ENCODE peak calls at places on chromosomes 6 and 20, in five cellular contexts. X is H9, Z is H1, C is mesenchymal stem cell, W is trophoblast cell. U is an unnamed sample.

GRCh38 chr6:40996591-40997247 is 42.3 kb downstream of the UNC5CL start:
- DNase-seq in X (peak; percentile 55), Z (no peak), C (peak; percentile 88), W (no peak), U (peak; percentile 31)

GRCh38 chr6:31834704-31835375 is 7.3 kb downstream of the HSPA1B start:
- DNase-seq in X (no peak), Z (no peak), C (no peak), W (peak; percentile 78), U (peak; percentile 75)

GRCh38 chr6:20440291-20440690 is 38.6 kb downstream of the E2F3 start:
- DNase-seq in X (no peak), Z (no peak), C (no peak), W (no peak), U (no peak)

GRCh38 chr6:29651413-29652197 is 5.3 kb upstream of the MOG start:
- DNase-seq in X (no peak), Z (no peak), C (peak; percentile 57), W (peak; percentile 71), U (no peak)

GRCh38 chr6:166552600-166552999 is 33.9 kb downstream of the RAMACL start:
- DNase-seq in X (no peak), Z (no peak), C (no peak), W (no peak), U (no peak)

GRCh38 chr6:146339716-146340115 is 203.9 kb upstream of the RAB32 start:
- DNase-seq in X (no peak), Z (no peak), C (peak; percentile 21), W (peak; percentile 9), U (no peak)

GRCh38 chr6:11730645-11731044 is 48.0 kb downstream of the ADTRP start:
- DNase-seq in X (no peak), Z (no peak), C (no peak), W (no peak), U (no peak)

GRCh38 chr6:42279966-42280629 is 62.4 kb upstream of the MRPS10 start:
- DNase-seq in X (no peak), Z (no peak), C (no peak), W (no peak), U (no peak)

GRCh38 chr6:31797607-31798006 is 2.1 kb upstream of the VARS1 start:
- DNase-seq in X (no peak), Z (no peak), C (no peak), W (no peak), U (no peak)

GRCh38 chr6:125154184-125155135 is 887 bp downstream of the TPD52L1 start:
- DNase-seq in X (peak; percentile 49), Z (no peak), C (peak; percentile 32), W (peak; percentile 78), U (peak; percentile 21)

GRCh38 chr6:22896716-22897115 is 327.4 kb downstream of the HDGFL1 start:
- DNase-seq in X (no peak), Z (no peak), C (no peak), W (no peak), U (no peak)

GRCh38 chr20:10239954-10240353 is 21.3 kb downstream of the SNAP25 start:
- DNase-seq in X (no peak), Z (no peak), C (peak; percentile 39), W (no peak), U (no peak)

GRCh38 chr6:8462694-8463093 is 27.3 kb upstream of the SLC35B3 start:
- DNase-seq in X (no peak), Z (no peak), C (no peak), W (no peak), U (no peak)
- H2BK12ac ChIP-seq in X (no peak overlapping the region), Z (no peak overlapping the region), C (no peak overlapping the region), W (no peak overlapping the region), U (no peak overlapping the region)

GRCh38 chr6:68044264-68044663 is 590.8 kb upstream of the ADGRB3 start:
- DNase-seq in X (no peak), Z (no peak), C (no peak), W (no peak), U (no peak)
- H2BK12ac ChIP-seq in X (no peak overlapping the region), Z (no peak overlapping the region), C (no peak overlapping the region), W (no peak overlapping the region), U (no peak overlapping the region)

GRCh38 chr6:83536647-83537589 is 24.6 kb downstream of the PRSS35 start:
- DNase-seq in X (no peak), Z (no peak), C (no peak), W (no peak), U (no peak)
- H2BK12ac ChIP-seq in X (no peak overlapping the region), Z (no peak overlapping the region), C (no peak overlapping the region), W (no peak overlapping the region), U (no peak overlapping the region)

GRCh38 chr6:38262609-38263008 is 377.1 kb downstream of the BTBD9 start:
- DNase-seq in X (no peak), Z (no peak), C (peak; percentile 70), W (no peak), U (no peak)

GRCh38 chr6:38266921-38267354 is 372.8 kb downstream of the BTBD9 start:
- DNase-seq in X (no peak), Z (no peak), C (no peak), W (no peak), U (no peak)

GRCh38 chr6:38261626-38262025 is 378.1 kb downstream of the BTBD9 start:
- DNase-seq in X (no peak), Z (no peak), C (no peak), W (no peak), U (no peak)

GRCh38 chr6:38262041-38262440 is 377.7 kb downstream of the BTBD9 start:
- DNase-seq in X (no peak), Z (peak; percentile 25), C (peak; percentile 89), W (no peak), U (peak; percentile 35)

DNA sequence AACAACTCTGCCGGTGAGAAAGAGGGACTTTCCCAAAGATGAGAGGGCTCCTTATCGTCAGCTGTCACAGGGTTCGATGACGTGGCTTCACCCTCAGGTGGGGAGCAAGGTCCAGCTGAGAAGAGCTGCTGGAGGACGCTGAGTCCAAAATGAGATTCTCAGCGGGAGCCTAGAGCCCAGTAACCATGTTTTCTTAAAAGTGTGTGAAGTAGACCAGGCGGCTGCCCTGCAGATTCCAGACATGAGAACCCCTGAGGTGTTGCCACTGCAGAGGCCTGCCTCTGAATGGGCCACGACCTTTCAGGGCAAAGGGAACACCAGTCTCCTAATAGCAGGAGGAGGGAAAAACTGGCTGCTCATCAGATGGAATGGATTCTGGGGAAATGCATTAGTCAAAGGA is 375.1 kb downstream of the BTBD9 start:
- DNase-seq in X (peak; percentile 36), Z (no peak), C (peak; percentile 35), W (no peak), U (no peak)
- H2BK12ac ChIP-seq in X (no peak overlapping the region), Z (no peak overlapping the region), C (peak overlapping the region; percentile 37), W (peak overlapping the region; percentile 58), U (no peak overlapping the region)

GRCh38 chr6:113434641-113435040 is 422.5 kb upstream of the MARCKS start:
- DNase-seq in X (no peak), Z (no peak), C (no peak), W (no peak), U (no peak)

GRCh38 chr6:113445201-113445600 is 411.9 kb upstream of the MARCKS start:
- DNase-seq in X (no peak), Z (no peak), C (no peak), W (no peak), U (no peak)

GRCh38 chr6:113442040-113442439 is 415.1 kb upstream of the MARCKS start:
- DNase-seq in X (no peak), Z (no peak), C (no peak), W (no peak), U (no peak)

GRCh38 chr6:113437571-113437970 is 419.6 kb upstream of the MARCKS start:
- DNase-seq in X (no peak), Z (no peak), C (no peak), W (no peak), U (no peak)

GRCh38 chr6:113439861-113440260 is 417.3 kb upstream of the MARCKS start:
- DNase-seq in X (no peak), Z (no peak), C (no peak), W (no peak), U (peak; percentile 43)
- H2BK12ac ChIP-seq in X (no peak overlapping the region), Z (no peak overlapping the region), C (no peak overlapping the region), W (no peak overlapping the region), U (no peak overlapping the region)

GRCh38 chr6:144715344-144715743 is 430.2 kb downstream of the UTRN start:
- DNase-seq in X (no peak), Z (no peak), C (no peak), W (no peak), U (no peak)
- H2BK12ac ChIP-seq in X (no peak overlapping the region), Z (no peak overlapping the region), C (no peak overlapping the region), W (no peak overlapping the region), U (no peak overlapping the region)

U was measured in neuronal stem cell.